ENCODE peak calls at places on chromosomes 3 and 15, in six cellular contexts. Z, W, Q, A, T and U are unnamed samples. For H3K36me3, the result is how much of the 10 kb centered on the place peaks cover.

GRCh38 chr15:88506628-88507027 is 39.1 kb downstream of the MRPS11 start:
- DNase-seq in Z (no peak), W (no peak), A (no peak), Q (no peak), T (no peak), U (no peak)

GRCh38 chr3:53167418-53168174 is 6.6 kb downstream of the PRKCD start:
- DNase-seq in Q (no peak), A (no peak), T (no peak), Z (no peak), W (no peak), U (no peak)

GRCh38 chr3:190017575-190018288 is 103.0 kb downstream of the P3H2 start:
- DNase-seq in W (peak), A (peak), T (no peak), Z (peak), Q (no peak), U (peak)

GRCh38 chr3:29255854-29256696 is 24.8 kb upstream of the RBMS3 start:
- DNase-seq in T (no peak), A (no peak), Q (no peak), Z (peak), W (peak), U (no peak)

GRCh38 chr3:16252243-16252978 is 12.3 kb downstream of the DPH3 start:
- DNase-seq in Z (no peak), Q (no peak), A (no peak), T (no peak), W (no peak), U (no peak)

GRCh38 chr15:84727429-84727828 is 11.5 kb upstream of the SEC11A start:
- DNase-seq in W (peak), A (peak), Z (no peak), Q (no peak), T (no peak), U (no peak)

GRCh38 chr15:82568986-82569385 is 28.7 kb upstream of the RPS17 start:
- DNase-seq in A (peak), Z (no peak), W (no peak), Q (no peak), T (no peak), U (no peak)

GRCh38 chr3:119681279-119681678 is 4.1 kb upstream of the COX17 start:
- DNase-seq in T (no peak), A (peak), W (peak), Q (no peak), Z (peak), U (peak)

GRCh38 chr3:12267380-12268030 is 21.4 kb upstream of the PPARG start:
- DNase-seq in W (no peak), T (no peak), Z (no peak), A (no peak), Q (no peak), U (no peak)

GRCh38 chr3:61847784-61848462 is 286.6 kb downstream of the PTPRG start:
- DNase-seq in Q (no peak), W (no peak), Z (no peak), T (no peak), A (no peak), U (peak)

GRCh38 chr3:181690769-181691168 is 21.0 kb upstream of the SOX2 start:
- DNase-seq in Q (no peak), Z (no peak), T (no peak), W (no peak), A (no peak), U (no peak)

GRCh38 chr3:102206506-102207145 is 228.2 kb upstream of the ZPLD1 start:
- DNase-seq in W (peak), T (no peak), Z (peak), Q (no peak), A (peak), U (peak)

GRCh38 chr3:32934150-32934742 is 17.2 kb upstream of the CCR4 start:
- DNase-seq in W (peak), Z (peak), Q (peak), T (no peak), A (peak), U (peak)

GRCh38 chr3:141795719-141796435 is 32.7 kb downstream of the GRK7 start:
- DNase-seq in A (peak), Z (peak), Q (no peak), W (no peak), T (no peak), U (no peak)

GRCh38 chr3:110734524-110734923 is 337.1 kb upstream of the NECTIN3 start:
- DNase-seq in W (no peak), Q (no peak), T (no peak), Z (no peak), A (no peak), U (no peak)

GRCh38 chr3:173584834-173585831 is 187.6 kb downstream of the NLGN1 start:
- DNase-seq in A (peak), W (peak), Q (peak), T (peak), Z (peak), U (peak)

GRCh38 chr3:14261229-14261628 is 82.6 kb downstream of the LSM3 start:
- DNase-seq in A (peak), T (peak), Z (peak), Q (peak), W (peak), U (peak)

GRCh38 chr15:37771462-37771861 is 163.0 kb upstream of the TMCO5A start:
- DNase-seq in Z (peak), T (no peak), W (peak), Q (no peak), A (no peak), U (no peak)

GRCh38 chr15:38229700-38230099 is 22.9 kb upstream of the SPRED1 start:
- DNase-seq in Z (peak), Q (no peak), W (peak), A (peak), T (no peak), U (no peak)

GRCh38 chr15:58201536-58201935 is 63.4 kb downstream of the AQP9 start:
- DNase-seq in T (no peak), Z (no peak), Q (no peak), W (peak), A (no peak), U (no peak)

GRCh38 chr3:108099679-108100428 is 9.0 kb upstream of the CD47 start:
- DNase-seq in T (no peak), W (peak), Z (peak), Q (no peak), A (no peak), U (no peak)

GRCh38 chr3:177483182-177483967 is 286.1 kb upstream of the TBL1XR1 start:
- DNase-seq in Q (no peak), Z (no peak), A (peak), T (no peak), W (no peak), U (peak)

GRCh38 chr3:81462921-81463320 is 298.5 kb downstream of the GBE1 start:
- DNase-seq in Z (no peak), A (no peak), W (no peak), T (no peak), Q (no peak), U (no peak)

GRCh38 chr15:40785814-40786213 is 16.0 kb downstream of the C15orf62 start:
- DNase-seq in Z (no peak), W (peak), Q (no peak), A (peak), T (no peak), U (no peak)

GRCh38 chr3:186070996-186071395 is 37.9 kb downstream of the ETV5 start:
- DNase-seq in Q (no peak), A (no peak), W (peak), Z (no peak), T (no peak), U (no peak)

GRCh38 chr3:98039322-98040024 is 4.4 kb upstream of the GABRR3 start:
- DNase-seq in W (peak), T (peak), A (peak), Q (peak), Z (peak), U (peak)

GRCh38 chr3:47743855-47744254 is 37.8 kb downstream of the SMARCC1 start:
- DNase-seq in W (no peak), T (no peak), Z (no peak), A (no peak), Q (no peak), U (no peak)

GRCh38 chr15:41417812-41418211 is 917 bp downstream of the RTF1 start:
- DNase-seq in T (no peak), A (no peak), Q (peak), Z (no peak), W (peak), U (no peak)

GRCh38 chr15:84681822-84682221 is 23.8 kb upstream of the NMB start:
- DNase-seq in Z (peak), Q (no peak), A (no peak), T (no peak), W (peak), U (no peak)

GRCh38 chr3:189363856-189364255 is 192.1 kb downstream of the TPRG1 start:
- DNase-seq in T (no peak), Z (no peak), A (no peak), Q (no peak), W (no peak), U (no peak)

GRCh38 chr15:40702077-40702476 is 7.1 kb downstream of the RAD51 start:
- DNase-seq in A (no peak), Z (peak), T (no peak), W (peak), Q (no peak), U (peak)

GRCh38 chr3:9820944-9821343 is 10.9 kb downstream of the TTLL3 start:
- DNase-seq in A (peak), W (peak), Q (no peak), T (no peak), Z (peak), U (peak)

GRCh38 chr3:58588030-58588614 is 10.9 kb upstream of the FAM107A start:
- DNase-seq in Q (peak), W (peak), Z (peak), A (no peak), T (peak), U (peak)

GRCh38 chr15:40420793-40421192 is 15.2 kb downstream of the IVD start:
- DNase-seq in W (no peak), Z (no peak), Q (no peak), T (no peak), A (no peak), U (no peak)

GRCh38 chr3:9352917-9353823 is 9.7 kb upstream of the THUMPD3 start:
- DNase-seq in A (peak), T (peak), Z (peak), Q (peak), W (peak), U (peak)

GRCh38 chr15:28098766-28099554 is at the start of gene OCA2:
- DNase-seq in A (peak), Z (peak), W (peak), T (peak), Q (peak), U (peak)

GRCh38 chr3:113275876-113276580 is 64.7 kb downstream of the BOC start:
- DNase-seq in A (peak), T (no peak), Q (peak), W (peak), Z (no peak), U (peak)

GRCh38 chr3:127456471-127457093 is 134.0 kb downstream of the TPRA1 start:
- DNase-seq in Z (peak), A (no peak), Q (no peak), T (peak), W (peak), U (peak)

GRCh38 chr3:179301645-179302044 is 21.2 kb upstream of the ZNF639 start:
- DNase-seq in A (no peak), W (no peak), Z (no peak), T (no peak), Q (no peak), U (no peak)

GRCh38 chr15:95302809-95303208 is 1027.7 kb upstream of the NR2F2 start:
- DNase-seq in Z (no peak), T (no peak), Q (no peak), A (no peak), W (no peak), U (no peak)

GRCh38 chr15:64896371-64897069 is 15.2 kb upstream of the ANKDD1A start:
- DNase-seq in Q (no peak), Z (no peak), A (no peak), W (no peak), T (no peak), U (no peak)
- H3K27ac ChIP-seq in Q (no peak), Z (no peak), A (no peak), W (peak), T (no peak), U (no peak)

DNA sequence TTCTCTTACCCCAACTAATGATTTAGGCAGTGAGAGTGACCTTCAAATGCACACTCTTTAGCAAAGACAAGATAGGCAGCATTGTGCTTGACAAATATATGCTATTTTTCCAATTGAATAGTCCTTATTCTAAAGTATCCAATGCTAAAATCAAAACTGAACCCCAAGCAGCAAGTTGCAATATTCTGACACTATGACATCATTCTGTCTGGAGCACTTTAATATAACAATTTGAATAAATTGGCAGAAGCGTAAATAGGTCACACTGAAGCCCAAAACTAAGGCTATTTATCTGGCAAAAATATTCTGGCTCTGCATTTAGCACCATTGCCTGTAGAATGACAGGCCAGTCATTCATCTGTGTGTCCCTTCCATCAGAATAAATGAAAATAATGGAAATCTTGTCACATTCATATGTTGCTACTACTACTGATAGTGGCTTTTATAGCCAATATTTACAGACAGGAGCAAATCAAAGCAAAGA is 2.9 kb downstream of the CBLB start:
- DNase-seq in Q (no peak), A (no peak), W (no peak), T (no peak), Z (no peak), U (no peak)
- H3K23ac ChIP-seq in Q (no peak), A (no peak), W (no peak), T (no peak), Z (no peak), U (no peak)

GRCh38 chr15:74409225-74409624 is 24.5 kb downstream of the SEMA7A start:
- DNase-seq in W (no peak), Q (no peak), T (no peak), Z (no peak), A (no peak), U (no peak)
- H3K36me3 ChIP-seq in W (under half), Q (under half), T (under half), Z (under half), A (under half), U (under half)

GRCh38 chr15:71116942-71117341 is 1.7 kb downstream of the THSD4 start:
- DNase-seq in A (no peak), Q (no peak), T (no peak), Z (no peak), W (no peak), U (no peak)
- H3K27ac ChIP-seq in A (no peak), Q (no peak), T (no peak), Z (no peak), W (peak), U (no peak)